ENCODE peak calls at places on chromosomes 12 and 14, in four cellular contexts. K is NCI-H460; M is activated naive CD4-positive, alpha-beta T cell treated with anti-CD3 and anti-CD28 coated beads, Interleukin-2, amount 50 U/mL, for 72 hours; P is heart left ventricle. G is an unnamed sample.

GRCh38 chr12:96141216-96141944 is 52.8 kb upstream of the ELK3 start:
- DNase-seq in K (no peak), M (no peak), P (no peak), G (no peak)

GRCh38 chr12:2277492-2278153 is 224.8 kb downstream of the CACNA1C start:
- DNase-seq in K (no peak), M (no peak), P (no peak), G (no peak)

GRCh38 chr14:106846218-106846617 is 1319.8 kb downstream of the TMEM121 start:
- DNase-seq in K (no peak), M (no peak), P (no peak), G (no peak)

GRCh38 chr14:64943981-64944520 is 1.5 kb upstream of the GPX2 start:
- DNase-seq in K (no peak), M (no peak), P (no peak), G (no peak)

GRCh38 chr14:90288646-90289355 is 32.4 kb downstream of the PSMC1 start:
- DNase-seq in K (no peak), M (no peak), P (peak; percentile 30), G (no peak)

GRCh38 chr12:90548595-90548994 is 406.4 kb downstream of the CCER1 start:
- DNase-seq in K (no peak), M (no peak), P (no peak), G (no peak)

GRCh38 chr12:103326190-103326589 is 169.6 kb downstream of the C12orf42 start:
- DNase-seq in K (peak; percentile 6), M (no peak), P (no peak), G (no peak)

GRCh38 chr14:53670701-53671100 is 285.9 kb downstream of the BMP4 start:
- DNase-seq in K (no peak), M (no peak), P (no peak), G (no peak)

GRCh38 chr14:99679543-99679942 is 4.6 kb upstream of the CYP46A1 start:
- DNase-seq in K (no peak), M (no peak), P (no peak), G (no peak)

GRCh38 chr12:98238513-98238912 is 276.9 kb upstream of the TMPO start:
- DNase-seq in K (no peak), M (no peak), P (no peak), G (no peak)

GRCh38 chr14:95067526-95067925 is 89.8 kb downstream of the DICER1 start:
- DNase-seq in K (no peak), M (no peak), P (no peak), G (no peak)

GRCh38 chr12:104718581-104718980 is 239.5 kb downstream of the SLC41A2 start:
- DNase-seq in K (no peak), M (no peak), P (no peak), G (no peak)

GRCh38 chr14:100711493-100711892 is 15.2 kb upstream of the DLK1 start:
- DNase-seq in K (no peak), M (no peak), P (no peak), G (no peak)

GRCh38 chr14:79781882-79782281 is 429.4 kb downstream of the DIO2 start:
- DNase-seq in K (no peak), M (no peak), P (no peak), G (no peak)

GRCh38 chr12:94718114-94718513 is 67.8 kb upstream of the TMCC3 start:
- DNase-seq in K (no peak), M (no peak), P (no peak), G (no peak)

GRCh38 chr12:52802442-52802841 is 6.5 kb upstream of the KRT3 start:
- DNase-seq in K (no peak), M (no peak), P (no peak), G (no peak)

GRCh38 chr12:1576410-1577240 is 17.8 kb downstream of the FBXL14 start:
- DNase-seq in K (no peak), M (no peak), P (peak; percentile 41), G (no peak)

GRCh38 chr12:114168061-114168460 is 201.9 kb upstream of the RBM19 start:
- DNase-seq in K (no peak), M (no peak), P (no peak), G (no peak)

GRCh38 chr12:84912191-84913142 is at the start of gene SLC6A15:
- DNase-seq in K (peak; percentile 85), M (peak; percentile 9), P (peak; percentile 5), G (no peak)

GRCh38 chr12:111242190-111242589 is 126.7 kb downstream of the PHETA1 start:
- DNase-seq in K (no peak), M (no peak), P (no peak), G (no peak)

GRCh38 chr14:65333926-65334687 is 78.4 kb upstream of the FUT8 start:
- DNase-seq in K (no peak), M (no peak), P (no peak), G (no peak)

GRCh38 chr12:71469235-71469873 is 29.8 kb downstream of the LGR5 start:
- DNase-seq in K (peak; percentile 87), M (no peak), P (no peak), G (no peak)

GRCh38 chr12:29650371-29650770 is 133.4 kb downstream of the TMTC1 start:
- DNase-seq in K (no peak), M (no peak), P (no peak), G (no peak)

GRCh38 chr12:120466560-120467315 is 2.8 kb downstream of the SRSF9 start:
- DNase-seq in K (peak; percentile 42), M (peak; percentile 38), P (peak; percentile 30), G (no peak)

GRCh38 chr12:92395322-92395721 is 249.7 kb upstream of the BTG1 start:
- DNase-seq in K (no peak), M (no peak), P (no peak), G (no peak)

GRCh38 chr12:69500631-69501030 is 30.4 kb downstream of the FRS2 start:
- DNase-seq in K (no peak), M (no peak), P (no peak), G (no peak)

GRCh38 chr12:80186727-80187217 is 87.4 kb downstream of the OTOGL start:
- DNase-seq in K (peak; percentile 87), M (peak; percentile 8), P (peak; percentile 71), G (peak; percentile 59)

GRCh38 chr14:94480809-94481208 is 4.8 kb upstream of the SERPINA9 start:
- DNase-seq in K (no peak), M (no peak), P (no peak), G (no peak)

GRCh38 chr14:36019126-36019525 is 157.4 kb downstream of the PTCSC3 start:
- DNase-seq in K (no peak), M (no peak), P (no peak), G (no peak)

GRCh38 chr12:86526060-86526595 is 269.9 kb upstream of the MGAT4C start:
- DNase-seq in K (no peak), M (no peak), P (no peak), G (no peak)

GRCh38 chr14:38481939-38482678 is 226.2 kb upstream of the CLEC14A start:
- DNase-seq in K (peak; percentile 29), M (no peak), P (no peak), G (no peak)

GRCh38 chr14:38138581-38139138 is 69.0 kb upstream of the SSTR1 start:
- DNase-seq in K (peak; percentile 60), M (no peak), P (no peak), G (no peak)

GRCh38 chr12:42625611-42626010 is 36.1 kb upstream of the PRICKLE1 start:
- DNase-seq in K (no peak), M (no peak), P (no peak), G (no peak)

GRCh38 chr12:116492703-116493324 is 66.4 kb upstream of the MAP1LC3B2 start:
- DNase-seq in K (peak; percentile 55), M (no peak), P (no peak), G (peak; percentile 41)

GRCh38 chr12:32666510-32666909 is 12.6 kb upstream of the DNM1L start:
- DNase-seq in K (no peak), M (no peak), P (no peak), G (no peak)

G was measured in Panc1.